ENCODE peak calls at places on chromosomes 1 and 21, in ten cellular contexts. X is suprapubic skin, Y is K562, E is HCT116, N is SK-N-SH, T is GM23338, H is prostate gland, B is HepG2, F is breast epithelium, D is upper lobe of left lung. J is an unnamed sample.

GRCh38 chr1:204446413-204447111 is 34.9 kb upstream of the PPP1R15B start:
- DNase-seq in X (no peak), Y (peak; percentile 74), E (no peak), N (peak; percentile 82), T (peak; percentile 93), H (peak; percentile 61), B (peak; percentile 55), F (no peak), D (no peak), J (peak; percentile 84)

GRCh38 chr1:226121049-226121586 is 58.6 kb downstream of the H3-3A start:
- DNase-seq in X (no peak), Y (no peak), E (no peak), N (no peak), T (no peak), H (no peak), B (no peak), F (no peak), D (no peak), J (no peak)

GRCh38 chr1:96072021-96072420 is 649.6 kb upstream of the PTBP2 start:
- DNase-seq in X (no peak), Y (no peak), E (no peak), N (no peak), T (no peak), H (no peak), B (no peak), F (no peak), D (no peak), J (no peak)

GRCh38 chr1:110136911-110137310 is 13.4 kb upstream of the SLC6A17 start:
- DNase-seq in X (no peak), Y (no peak), E (no peak), N (peak; percentile 77), T (peak; percentile 90), H (no peak), B (peak; percentile 4), F (no peak), D (no peak), J (peak; percentile 28)

GRCh38 chr1:7421471-7422075 is 349.5 kb upstream of the VAMP3 start:
- DNase-seq in X (peak; percentile 41), Y (no peak), E (no peak), N (peak; percentile 4), T (no peak), H (no peak), B (no peak), F (no peak), D (peak; percentile 39), J (peak; percentile 17)

GRCh38 chr21:31180256-31181088 is 142.2 kb upstream of the KRTAP19-8 start:
- DNase-seq in X (no peak), Y (peak; percentile 35), E (peak; percentile 24), N (peak; percentile 68), T (peak; percentile 69), H (no peak), B (peak; percentile 13), F (no peak), D (no peak), J (no peak)

GRCh38 chr1:103025858-103026409 is 82.4 kb downstream of the COL11A1 start:
- DNase-seq in X (no peak), Y (no peak), E (no peak), N (no peak), T (peak; percentile 32), H (no peak), B (no peak), F (no peak), D (no peak), J (no peak)

GRCh38 chr1:89721351-89721750 is 88.4 kb downstream of the LRRC8C start:
- DNase-seq in X (no peak), Y (peak; percentile 52), E (no peak), N (no peak), T (no peak), H (no peak), B (no peak), F (no peak), D (no peak), J (no peak)

GRCh38 chr1:152533327-152533938 is 19.2 kb downstream of the CRCT1 start:
- DNase-seq in X (no peak), Y (peak; percentile 39), E (peak; percentile 56), N (peak; percentile 45), T (peak; percentile 92), H (no peak), B (peak; percentile 48), F (no peak), D (no peak), J (no peak)

GRCh38 chr1:206606867-206607266 is 5.4 kb downstream of the EIF2D start:
- DNase-seq in X (no peak), Y (peak; percentile 53), E (peak; percentile 36), N (peak; percentile 46), T (peak; percentile 70), H (no peak), B (peak; percentile 56), F (no peak), D (no peak), J (no peak)

GRCh38 chr1:20355828-20356735 is 65.4 kb downstream of the VWA5B1 start:
- DNase-seq in X (no peak), Y (no peak), E (no peak), N (no peak), T (no peak), H (no peak), B (no peak), F (peak; percentile 62), D (no peak), J (no peak)

GRCh38 chr1:47002211-47002610 is 21.3 kb upstream of the CYP4X1 start:
- DNase-seq in X (no peak), Y (no peak), E (no peak), N (no peak), T (no peak), H (no peak), B (no peak), F (no peak), D (no peak), J (no peak)
- TF ChIP-seq CTCF in X (peak; percentile 47), Y (peak; percentile 43), E (peak; percentile 56), N (peak; percentile 47), T (peak; percentile 54), H (no peak), B (no peak), F (no peak), D (peak; percentile 18), J (no peak)

DNA sequence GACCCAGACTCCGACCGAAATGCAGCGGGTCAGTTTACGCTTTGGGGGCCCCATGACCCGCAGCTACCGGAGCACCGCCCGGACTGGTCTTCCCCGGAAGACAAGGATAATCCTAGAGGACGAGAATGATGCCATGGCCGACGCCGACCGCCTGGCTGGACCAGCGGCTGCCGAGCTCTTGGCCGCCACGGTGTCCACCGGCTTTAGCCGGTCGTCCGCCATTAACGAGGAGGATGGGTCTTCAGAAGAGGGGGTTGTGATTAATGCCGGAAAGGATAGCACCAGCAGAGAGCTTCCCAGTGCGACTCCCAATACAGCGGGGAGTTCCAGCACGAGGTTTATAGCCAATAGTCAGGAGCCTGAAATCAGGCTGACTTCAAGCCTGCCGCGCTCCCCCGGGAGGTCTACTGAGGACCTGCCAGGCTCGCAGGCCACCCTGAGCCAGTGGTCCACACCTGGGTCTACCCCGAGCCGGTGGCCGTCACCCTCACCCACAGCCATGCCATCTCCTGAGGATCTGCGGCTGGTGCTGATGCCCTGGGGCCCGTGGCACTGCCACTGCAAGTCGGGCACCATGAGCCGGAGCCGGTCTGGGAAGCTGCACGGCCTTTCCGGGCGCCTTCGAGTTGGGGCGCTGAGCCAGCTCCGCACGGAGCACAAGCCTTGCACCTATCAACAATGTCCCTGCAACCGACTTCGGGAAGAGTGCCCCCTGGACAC is 534 bp downstream of the C1orf56 start:
- DNase-seq in X (peak; percentile 84), Y (no peak), E (no peak), N (peak; percentile 79), T (peak; percentile 90), H (peak; percentile 70), B (peak; percentile 58), F (peak; percentile 67), D (peak; percentile 90), J (peak; percentile 77)
- TF ChIP-seq POLR2AphosphoS5 in X (peak; percentile 46), Y (no peak), E (no peak), N (no peak), T (peak; percentile 48), H (peak; percentile 58), B (no peak), F (no peak), D (no peak), J (peak; percentile 64)

DNA sequence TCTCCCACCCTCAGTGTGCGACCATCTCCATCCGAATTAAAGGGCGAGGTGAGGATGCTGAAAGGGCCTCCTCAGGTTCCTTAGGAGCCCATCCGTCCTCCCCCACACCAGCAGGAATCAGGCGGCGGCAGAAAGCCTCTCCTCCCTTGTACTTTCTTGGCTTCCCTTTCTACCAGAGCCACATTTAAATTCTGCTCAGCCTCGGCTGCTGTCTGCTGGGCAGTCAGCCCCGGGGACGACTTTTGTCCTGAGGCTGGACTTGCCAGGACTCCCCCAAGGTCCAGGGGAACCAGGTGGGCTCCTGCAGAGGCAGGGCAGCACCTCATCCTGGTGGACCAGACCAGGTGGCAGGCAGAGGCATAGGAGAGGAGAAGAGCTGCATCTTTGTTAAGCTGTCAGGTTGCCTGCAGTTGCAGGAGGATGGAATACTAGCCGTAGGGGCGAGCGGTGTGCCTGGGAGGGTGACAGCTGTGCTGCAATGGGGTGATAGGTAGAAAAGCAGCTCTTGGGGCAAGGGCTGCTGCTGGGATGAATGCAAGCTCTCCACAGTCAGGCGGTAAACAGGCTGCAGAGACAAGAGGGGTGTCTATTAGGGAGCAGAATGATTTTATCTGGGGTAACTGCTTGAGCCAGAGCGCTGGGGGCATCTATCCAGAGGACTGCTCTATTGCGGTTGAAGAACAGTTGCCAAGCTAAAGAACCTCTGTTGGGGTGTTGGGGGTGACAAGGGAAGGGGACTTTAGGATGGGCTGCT is 46.2 kb upstream of the WASF2 start:
- DNase-seq in X (no peak), Y (no peak), E (no peak), N (peak; percentile 63), T (no peak), H (no peak), B (no peak), F (no peak), D (no peak), J (no peak)
- H3K4me1 ChIP-seq in X (peaks cover 62% of the 10 kb centered on the region), Y (peaks cover 48% of the 10 kb centered on the region), E (peaks cover 50% of the 10 kb centered on the region), N (peaks cover 53% of the 10 kb centered on the region), T (peaks cover 44% of the 10 kb centered on the region), H (peaks cover 10% of the 10 kb centered on the region), B (peaks cover 17% of the 10 kb centered on the region), F (peaks cover 32% of the 10 kb centered on the region), D (peaks cover 30% of the 10 kb centered on the region), J (peaks cover 22% of the 10 kb centered on the region)

GRCh38 chr1:68493193-68493592 is 3.7 kb downstream of the DEPDC1 start:
- DNase-seq in X (no peak), Y (no peak), E (no peak), N (no peak), T (no peak), H (no peak), B (no peak), F (no peak), D (no peak), J (no peak)

GRCh38 chr1:68495532-68495931 is 1.4 kb downstream of the DEPDC1 start:
- DNase-seq in X (no peak), Y (peak; percentile 9), E (no peak), N (peak; percentile 14), T (no peak), H (no peak), B (no peak), F (no peak), D (no peak), J (no peak)

GRCh38 chr1:68495968-68496679 is 758 bp downstream of the DEPDC1 start:
- DNase-seq in X (no peak), Y (peak; percentile 8), E (peak; percentile 22), N (peak; percentile 23), T (no peak), H (no peak), B (peak; percentile 10), F (no peak), D (no peak), J (no peak)

GRCh38 chr1:68497358-68497698 is 446 bp upstream of the DEPDC1 start:
- DNase-seq in X (no peak), Y (no peak), E (no peak), N (no peak), T (no peak), H (no peak), B (no peak), F (no peak), D (no peak), J (no peak)

GRCh38 chr1:68496680-68497357 is at the start of gene DEPDC1:
- DNase-seq in X (peak; percentile 95), Y (peak; percentile 96), E (peak; percentile 90), N (peak; percentile 97), T (peak; percentile 97), H (peak; percentile 94), B (peak; percentile 86), F (peak; percentile 91), D (peak; percentile 99), J (peak; percentile 94)
- TF ChIP-seq CTCF in X (no peak), Y (no peak), E (no peak), N (no peak), T (no peak), H (no peak), B (peak; percentile 23), F (no peak), D (no peak), J (no peak)

J was measured in stomach.